ENCODE peak calls at places on chromosome 15, in five cellular contexts. B is heart left ventricle, J is left ventricle myocardium inferior, R is GM23338, X is omental fat pad. K is an unnamed sample.

GRCh38 chr15:39579487-39580116 is 1.3 kb upstream of the THBS1 start:
- DNase-seq in B (peak), J (peak), R (peak), X (peak), K (no peak)

GRCh38 chr15:100123611-100124010 is 218.2 kb downstream of the ADAMTS17 start:
- DNase-seq in B (no peak), J (no peak), R (no peak), X (no peak), K (no peak)

GRCh38 chr15:77969055-77969454 is 108.5 kb downstream of the TBC1D2B start:
- DNase-seq in B (no peak), J (no peak), R (no peak), X (no peak), K (no peak)

GRCh38 chr15:66864086-66864830 is 162.2 kb downstream of the SMAD6 start:
- DNase-seq in B (no peak), J (no peak), R (no peak), X (no peak), K (peak)

GRCh38 chr15:73786518-73786917 is 33.4 kb upstream of the INSYN1 start:
- DNase-seq in B (no peak), J (peak), R (peak), X (no peak), K (no peak)

GRCh38 chr15:51600114-51600513 is 22.5 kb downstream of the DMXL2 start:
- DNase-seq in B (no peak), J (no peak), R (no peak), X (no peak), K (no peak)

GRCh38 chr15:40902605-40903561 is 8.6 kb downstream of the VPS18 start:
- DNase-seq in B (no peak), J (peak), R (no peak), X (no peak), K (no peak)

GRCh38 chr15:41730543-41730942 is 43.7 kb upstream of the MAPKBP1 start:
- DNase-seq in B (no peak), J (no peak), R (no peak), X (no peak), K (peak)

GRCh38 chr15:73882761-73883419 is 9.5 kb downstream of the TBC1D21 start:
- DNase-seq in B (no peak), J (no peak), R (no peak), X (no peak), K (no peak)

GRCh38 chr15:64856429-64857145 is 14.9 kb downstream of the PLEKHO2 start:
- DNase-seq in B (peak), J (peak), R (no peak), X (no peak), K (no peak)

GRCh38 chr15:93479679-93480078 is 390.7 kb upstream of the RGMA start:
- DNase-seq in B (peak), J (peak), R (no peak), X (no peak), K (no peak)

GRCh38 chr15:42275780-42276395 is 2.7 kb upstream of the TMEM87A start:
- DNase-seq in B (no peak), J (no peak), R (peak), X (no peak), K (no peak)

GRCh38 chr15:66720206-66721010 is 18.4 kb downstream of the SMAD6 start:
- DNase-seq in B (no peak), J (no peak), R (no peak), X (no peak), K (no peak)

GRCh38 chr15:34794590-34795206 is 651 bp downstream of the ACTC1 start:
- DNase-seq in B (no peak), J (no peak), R (peak), X (no peak), K (no peak)

GRCh38 chr15:29333261-29333660 is 63.6 kb upstream of the NSMCE3 start:
- DNase-seq in B (no peak), J (no peak), R (no peak), X (no peak), K (no peak)

GRCh38 chr15:74555192-74555591 is 14.2 kb downstream of the ARID3B start:
- DNase-seq in B (no peak), J (no peak), R (no peak), X (no peak), K (no peak)

GRCh38 chr15:87224409-87224808 is 1032.1 kb downstream of the NTRK3 start:
- DNase-seq in B (no peak), J (no peak), R (no peak), X (no peak), K (no peak)

GRCh38 chr15:78003539-78004008 is 73.9 kb downstream of the TBC1D2B start:
- DNase-seq in B (no peak), J (no peak), R (no peak), X (no peak), K (no peak)

GRCh38 chr15:88315221-88315878 is 58.8 kb upstream of the NTRK3 start:
- DNase-seq in B (no peak), J (no peak), R (no peak), X (no peak), K (no peak)
- TF ChIP-seq CTCF in B (no peak), J (no peak), R (no peak), X (no peak), K (no peak)

GRCh38 chr15:58077427-58077826 is 11.9 kb upstream of the ALDH1A2 start:
- DNase-seq in B (no peak), J (no peak), R (peak), X (no peak), K (peak)
- TF ChIP-seq CTCF in B (no peak), J (peak), R (peak), X (no peak), K (no peak)

GRCh38 chr15:59362339-59362738 is 10.3 kb downstream of the MYO1E start:
- DNase-seq in B (no peak), J (no peak), R (no peak), X (no peak), K (no peak)

GRCh38 chr15:59355730-59356129 is 16.9 kb downstream of the MYO1E start:
- DNase-seq in B (no peak), J (no peak), R (no peak), X (no peak), K (no peak)

GRCh38 chr15:59364238-59364637 is 8.4 kb downstream of the MYO1E start:
- DNase-seq in B (no peak), J (no peak), R (no peak), X (no peak), K (no peak)

GRCh38 chr15:59360896-59361295 is 11.8 kb downstream of the MYO1E start:
- DNase-seq in B (no peak), J (no peak), R (no peak), X (no peak), K (no peak)

GRCh38 chr15:59360305-59360704 is 12.4 kb downstream of the MYO1E start:
- DNase-seq in B (no peak), J (no peak), R (peak), X (no peak), K (no peak)
- TF ChIP-seq CTCF in B (no peak), J (peak), R (peak), X (no peak), K (no peak)

GRCh38 chr15:43511012-43511885 is 6.2 kb upstream of the MAP1A start:
- DNase-seq in B (no peak), J (no peak), R (peak), X (no peak), K (no peak)
- TF ChIP-seq CTCF in B (no peak), J (peak), R (peak), X (no peak), K (peak)

DNA sequence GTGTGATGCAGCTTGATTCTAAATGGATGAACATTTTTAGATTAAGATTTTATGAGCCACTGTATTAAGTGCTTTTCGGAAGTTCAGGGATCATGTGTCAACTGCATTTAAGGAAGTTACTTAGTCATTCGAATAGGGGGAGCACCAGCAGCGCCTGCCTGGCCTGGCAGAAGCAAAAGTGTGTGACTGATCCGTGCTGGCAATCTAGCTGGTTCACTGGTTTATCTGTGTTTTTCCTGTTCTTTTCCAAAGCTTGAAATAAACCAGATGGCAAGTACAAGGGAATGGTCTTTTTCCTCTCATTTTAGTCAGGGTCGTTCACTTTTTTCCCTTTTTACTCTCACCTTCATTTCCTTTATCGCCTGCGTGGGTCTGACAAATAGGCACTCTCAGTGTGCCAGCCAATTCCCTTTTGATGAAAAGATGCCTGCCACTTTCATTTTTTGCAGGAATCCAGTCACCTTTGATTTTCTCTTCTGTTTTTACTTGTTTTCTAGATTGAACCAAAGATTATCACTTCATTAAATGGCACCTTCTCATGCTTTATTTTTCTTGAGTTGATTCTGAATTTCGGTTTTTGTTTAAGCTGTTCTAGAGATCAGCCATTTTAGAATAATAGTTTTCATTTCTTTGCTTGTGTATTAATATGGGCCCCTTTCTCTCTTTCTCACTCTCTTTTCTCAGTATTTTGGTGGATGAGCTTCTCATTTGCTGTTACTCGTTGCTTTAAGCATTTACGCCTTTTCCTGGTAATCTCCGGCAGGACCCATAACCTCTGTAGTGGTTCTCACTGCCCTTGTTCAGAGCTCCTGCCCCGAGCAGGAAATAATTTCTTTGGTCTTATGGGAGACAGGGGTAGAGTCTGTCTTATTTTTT is 2.8 kb downstream of the ABHD2 start:
- DNase-seq in B (peak), J (peak), R (no peak), X (no peak), K (no peak)
- TF ChIP-seq CTCF in B (no peak), J (no peak), R (peak), X (no peak), K (no peak)

DNA sequence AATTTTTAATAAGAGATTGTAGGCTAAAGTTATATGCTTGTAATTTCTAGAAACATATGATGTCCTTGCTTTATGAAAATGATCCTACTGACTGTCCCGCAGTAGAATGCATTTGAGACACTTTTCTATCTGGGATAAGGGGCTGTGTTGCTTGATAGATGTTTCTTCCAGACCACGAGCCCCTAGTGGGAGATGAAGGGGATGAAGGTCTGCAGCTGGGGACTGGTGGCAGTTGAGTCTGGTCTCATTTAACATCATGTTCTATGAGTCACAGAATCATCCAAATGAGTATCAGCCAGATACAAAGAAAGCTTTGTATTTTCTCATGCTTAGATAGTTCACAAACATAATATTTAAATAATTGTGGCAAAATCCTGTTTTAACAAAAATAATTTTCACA is 84.3 kb upstream of the PRTG start:
- DNase-seq in B (no peak), J (no peak), R (peak), X (no peak), K (no peak)
- TF ChIP-seq CTCF in B (no peak), J (no peak), R (no peak), X (no peak), K (no peak)

GRCh38 chr15:62779041-62779810 is 263.3 kb upstream of the TPM1 start:
- DNase-seq in B (peak), J (peak), R (no peak), X (no peak), K (no peak)

GRCh38 chr15:62783303-62783957 is 259.1 kb upstream of the TPM1 start:
- DNase-seq in B (no peak), J (no peak), R (no peak), X (no peak), K (no peak)

GRCh38 chr15:62781081-62781497 is 261.5 kb upstream of the TPM1 start:
- DNase-seq in B (no peak), J (no peak), R (no peak), X (no peak), K (no peak)

GRCh38 chr15:62782896-62783295 is 259.7 kb upstream of the TPM1 start:
- DNase-seq in B (no peak), J (no peak), R (no peak), X (no peak), K (no peak)

DNA sequence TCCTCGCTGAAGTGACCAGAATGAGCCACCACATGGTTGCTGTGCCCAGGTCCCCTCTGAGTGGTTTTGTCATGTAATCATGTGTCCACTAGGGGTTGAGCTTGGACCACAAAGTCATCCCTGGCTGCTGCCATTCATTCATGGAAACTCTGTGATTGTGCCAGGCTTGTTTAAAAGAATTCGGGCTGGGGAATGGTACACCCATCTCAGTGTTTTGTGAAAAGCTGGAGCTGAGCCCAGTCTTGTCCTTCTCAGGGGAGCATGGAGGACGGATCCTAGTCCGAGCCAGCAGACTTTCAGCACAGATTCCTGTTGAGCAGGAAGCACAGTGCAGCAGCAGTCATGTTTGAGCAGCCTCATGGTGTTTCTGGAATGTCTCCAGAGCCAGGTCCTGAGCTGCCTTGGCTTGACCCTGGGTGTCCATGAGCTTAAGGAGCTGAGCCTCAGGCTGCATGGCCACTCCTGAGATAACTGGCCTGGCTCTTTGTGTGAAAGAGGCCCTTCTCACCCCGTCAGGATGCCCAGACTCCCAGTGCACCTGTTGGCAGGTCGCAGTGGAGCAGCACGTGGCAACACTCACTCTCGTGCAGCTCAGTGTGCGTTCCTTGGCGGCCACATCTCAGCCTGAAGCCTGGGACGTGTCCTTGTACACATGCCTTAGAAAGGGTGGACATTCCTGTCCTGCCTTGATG is 260.3 kb upstream of the TPM1 start:
- DNase-seq in B (peak), J (peak), R (peak), X (no peak), K (peak)
- TF ChIP-seq CTCF in B (peak), J (peak), R (peak), X (no peak), K (peak)